ENCODE peak calls at places on chromosomes 12 and 14, in eight cellular contexts. K is GM06990, E is epithelial cell of esophagus, I is PC-3, B is WTC11, P is lower lobe of right lung, M is Panc1, R is GM20000. A is an unnamed sample.

GRCh38 chr12:26009593-26009992 is 51.1 kb downstream of the RASSF8 start:
- DNase-seq in K (no peak), E (no peak), I (no peak), B (no peak), P (no peak), M (no peak), R (no peak), A (no peak)

GRCh38 chr12:32918890-32919791 is 22.6 kb upstream of the PKP2 start:
- DNase-seq in K (no peak), E (peak; percentile 86), I (peak; percentile 72), B (no peak), P (no peak), M (no peak), R (no peak), A (no peak)

GRCh38 chr12:21751517-21751916 is 23.0 kb downstream of the KCNJ8 start:
- DNase-seq in K (no peak), E (no peak), I (no peak), B (no peak), P (no peak), M (no peak), R (no peak), A (no peak)

GRCh38 chr12:104276192-104277131 is 27.1 kb upstream of the EID3 start:
- DNase-seq in K (no peak), E (no peak), I (peak; percentile 95), B (no peak), P (peak; percentile 69), M (no peak), R (peak; percentile 53), A (peak; percentile 38)

GRCh38 chr14:98594156-98594555 is 677.8 kb downstream of the BCL11B start:
- DNase-seq in K (no peak), E (no peak), I (no peak), B (no peak), P (no peak), M (no peak), R (no peak), A (no peak)

GRCh38 chr14:99413172-99413571 is 67.5 kb downstream of the SETD3 start:
- DNase-seq in K (no peak), E (no peak), I (no peak), B (no peak), P (no peak), M (no peak), R (no peak), A (no peak)

GRCh38 chr14:75231320-75231719 is 47.3 kb upstream of the FOS start:
- DNase-seq in K (no peak), E (no peak), I (no peak), B (no peak), P (no peak), M (no peak), R (peak; percentile 38), A (no peak)

GRCh38 chr12:18430425-18431048 is 169.2 kb downstream of the PIK3C2G start:
- DNase-seq in K (no peak), E (peak; percentile 59), I (peak; percentile 69), B (peak; percentile 60), P (no peak), M (peak; percentile 27), R (peak; percentile 24), A (peak; percentile 16)

GRCh38 chr14:34322940-34323418 is 139.1 kb downstream of the SPTSSA start:
- DNase-seq in K (no peak), E (peak; percentile 76), I (peak; percentile 68), B (peak; percentile 70), P (peak; percentile 60), M (no peak), R (peak; percentile 76), A (peak; percentile 76)

GRCh38 chr14:93160353-93160801 is 24.3 kb downstream of the MOAP1 start:
- DNase-seq in K (no peak), E (peak; percentile 40), I (peak; percentile 64), B (peak; percentile 29), P (no peak), M (no peak), R (no peak), A (no peak)

GRCh38 chr14:31457665-31458659 is 656 bp upstream of the DTD2 start:
- DNase-seq in K (no peak), E (peak; percentile 13), I (no peak), B (no peak), P (no peak), M (no peak), R (no peak), A (no peak)

GRCh38 chr14:31461545-31461944 is 4.2 kb upstream of the DTD2 start:
- DNase-seq in K (no peak), E (no peak), I (no peak), B (no peak), P (no peak), M (no peak), R (no peak), A (no peak)

GRCh38 chr14:31456841-31457664 is at the start of gene DTD2:
- DNase-seq in K (peak; percentile 94), E (peak; percentile 94), I (peak; percentile 99), B (peak; percentile 93), P (peak; percentile 96), M (peak; percentile 83), R (peak; percentile 93), A (peak; percentile 94)
- TF ChIP-seq CTCF in K (no peak), E (no peak), I (no peak), B (no peak), P (no peak), M (no peak), R (no peak), A (no peak)

DNA sequence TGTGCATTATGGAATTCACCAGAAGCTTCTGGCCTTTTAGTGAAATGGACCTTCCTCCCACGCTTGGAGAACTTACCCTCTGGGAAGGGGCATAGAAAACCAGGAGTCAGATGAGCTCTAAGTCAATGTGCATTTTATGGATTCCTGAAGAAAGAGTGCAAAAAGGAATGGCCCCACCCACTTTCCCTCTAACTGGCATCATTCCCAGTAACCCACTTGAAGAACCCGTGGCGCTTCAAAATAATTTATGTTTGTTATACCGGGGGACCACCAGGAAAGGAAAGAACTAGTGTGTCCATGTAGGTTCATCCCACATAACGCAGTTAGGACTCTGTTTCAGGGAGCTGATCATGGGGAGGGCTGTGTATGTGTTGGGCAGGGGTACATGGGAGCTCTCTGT is 1153.4 kb downstream of the TMEM121 start:
- DNase-seq in K (no peak), E (no peak), I (no peak), B (no peak), P (no peak), M (no peak), R (no peak), A (no peak)
- TF ChIP-seq CTCF in K (no peak), E (no peak), I (no peak), B (no peak), P (no peak), M (no peak), R (no peak), A (no peak)

DNA sequence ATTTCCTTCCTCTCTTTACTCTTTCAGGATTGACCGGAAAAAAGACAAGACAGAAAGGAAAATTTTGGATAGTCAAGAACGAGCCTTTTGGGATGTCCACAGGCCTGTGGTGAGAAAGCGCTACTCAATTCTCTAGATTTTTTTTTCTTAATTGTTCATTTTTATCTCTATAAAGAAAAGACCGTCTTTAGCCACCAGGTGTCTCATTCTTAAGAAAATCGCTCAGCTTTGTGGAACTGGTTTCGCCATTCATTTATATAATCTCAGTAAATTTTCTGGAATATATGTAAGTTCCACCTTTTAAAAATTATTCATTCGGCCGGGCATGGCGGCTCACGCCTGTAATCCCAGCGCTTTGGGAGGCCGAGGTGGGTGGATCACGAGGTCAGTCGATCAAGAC is 421.1 kb downstream of the DPF3 start:
- DNase-seq in K (no peak), E (no peak), I (peak; percentile 45), B (no peak), P (no peak), M (no peak), R (no peak), A (no peak)
- TF ChIP-seq CTCF in K (no peak), E (no peak), I (peak; percentile 60), B (no peak), P (no peak), M (peak; percentile 26), R (no peak), A (no peak)

GRCh38 chr14:35826952-35827416 is 846 bp downstream of the BRMS1L start:
- DNase-seq in K (no peak), E (no peak), I (no peak), B (no peak), P (no peak), M (no peak), R (no peak), A (no peak)
- TF ChIP-seq CTCF in K (no peak), E (no peak), I (no peak), B (no peak), P (no peak), M (no peak), R (no peak), A (no peak)

DNA sequence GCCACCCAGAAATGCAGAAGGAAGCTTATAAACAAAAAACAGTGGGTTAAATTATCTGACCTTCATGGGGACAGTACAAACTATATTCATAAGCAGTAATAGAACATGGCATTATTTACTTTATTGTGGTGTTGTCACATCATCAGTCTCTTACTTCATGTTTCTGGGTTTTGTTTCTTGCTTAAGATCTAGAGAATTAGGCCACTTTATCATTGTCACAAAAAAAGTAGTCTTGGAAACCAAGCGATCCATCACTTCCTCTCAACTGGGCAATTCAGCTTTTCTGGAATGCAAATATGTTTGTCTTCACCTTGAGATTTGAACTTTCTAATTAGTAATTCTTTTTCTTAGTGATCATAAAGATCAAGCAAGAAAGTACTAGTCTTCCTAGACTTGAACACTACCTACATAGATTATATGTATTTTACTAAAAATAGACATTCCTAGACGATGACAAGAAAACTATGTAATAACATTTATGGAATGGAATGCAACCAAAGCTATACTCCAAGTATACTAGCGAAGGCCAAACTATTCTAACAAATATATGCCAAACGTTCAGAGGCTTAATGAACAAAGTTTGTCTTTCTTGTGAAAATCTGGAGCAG is 363.4 kb downstream of the DAD1 start:
- DNase-seq in K (no peak), E (peak; percentile 30), I (peak; percentile 62), B (no peak), P (no peak), M (no peak), R (no peak), A (no peak)
- TF ChIP-seq CTCF in K (no peak), E (no peak), I (no peak), B (no peak), P (no peak), M (no peak), R (no peak), A (no peak)

A was measured in GM13977.